ENCODE peak calls at places on chromosomes 1 and 21, in nine cellular contexts. A is transverse colon; N is tibial artery; E is CD8-positive, alpha-beta T cell; J is cardiac muscle cell; V is cardiac fibroblast; G is psoas muscle; X is bronchial epithelial cell; L is stomach. I is an unnamed sample.

GRCh38 chr1:87598429-87598828 is 269.7 kb downstream of the LMO4 start:
- DNase-seq in A (no peak), N (no peak), E (no peak), J (no peak), V (no peak), G (no peak), X (no peak), L (no peak), I (no peak)

GRCh38 chr1:57860333-57860732 is 436.5 kb upstream of the DAB1 start:
- DNase-seq in A (no peak), N (no peak), E (no peak), J (no peak), V (no peak), G (no peak), X (no peak), L (no peak), I (no peak)

GRCh38 chr1:245434285-245434684 is 279.5 kb downstream of the KIF26B start:
- DNase-seq in A (no peak), N (no peak), E (no peak), J (no peak), V (no peak), G (no peak), X (no peak), L (no peak), I (no peak)

GRCh38 chr21:31888936-31889371 is 16.1 kb downstream of the HUNK start:
- DNase-seq in A (no peak), N (no peak), E (no peak), J (no peak), V (no peak), G (no peak), X (peak; percentile 74), L (no peak), I (no peak)

GRCh38 chr1:222634180-222635013 is 16.5 kb downstream of the MIA3 start:
- DNase-seq in A (peak; percentile 67), N (no peak), E (peak; percentile 70), J (peak; percentile 93), V (peak; percentile 94), G (no peak), X (peak; percentile 86), L (peak; percentile 67), I (peak; percentile 89)

GRCh38 chr1:77757616-77758015 is 2.0 kb downstream of the USP33 start:
- DNase-seq in A (no peak), N (no peak), E (no peak), J (peak; percentile 80), V (peak; percentile 78), G (no peak), X (peak; percentile 11), L (no peak), I (no peak)

GRCh38 chr21:45405819-45406762 is 1.1 kb downstream of the COL18A1 start:
- DNase-seq in A (no peak), N (peak; percentile 67), E (no peak), J (no peak), V (no peak), G (peak; percentile 38), X (peak; percentile 54), L (no peak), I (no peak)

GRCh38 chr1:194387531-194387930 is 1201.1 kb upstream of the B3GALT2 start:
- DNase-seq in A (no peak), N (no peak), E (no peak), J (no peak), V (no peak), G (no peak), X (no peak), L (no peak), I (no peak)

GRCh38 chr1:217889401-217889800 is 258.3 kb downstream of the SPATA17 start:
- DNase-seq in A (no peak), N (no peak), E (no peak), J (no peak), V (no peak), G (no peak), X (no peak), L (no peak), I (no peak)

GRCh38 chr1:235015291-235015990 is 113.2 kb downstream of the TOMM20 start:
- DNase-seq in A (no peak), N (peak; percentile 28), E (no peak), J (no peak), V (no peak), G (no peak), X (no peak), L (no peak), I (no peak)

GRCh38 chr1:166184897-166185296 is 18.1 kb upstream of the FAM78B start:
- DNase-seq in A (no peak), N (no peak), E (no peak), J (peak; percentile 21), V (no peak), G (no peak), X (peak; percentile 67), L (no peak), I (no peak)

GRCh38 chr1:63949965-63950364 is 176.1 kb downstream of the ROR1 start:
- DNase-seq in A (no peak), N (peak; percentile 77), E (no peak), J (peak; percentile 63), V (peak; percentile 67), G (peak; percentile 22), X (no peak), L (no peak), I (no peak)

GRCh38 chr21:43189936-43190335 is 21.1 kb downstream of the CRYAA start:
- DNase-seq in A (no peak), N (peak; percentile 38), E (no peak), J (no peak), V (no peak), G (no peak), X (no peak), L (no peak), I (no peak)

GRCh38 chr1:15938628-15939161 is 37.2 kb downstream of the ZBTB17 start:
- DNase-seq in A (no peak), N (no peak), E (no peak), J (no peak), V (no peak), G (no peak), X (no peak), L (peak; percentile 23), I (no peak)

GRCh38 chr1:15940110-15941043 is 35.5 kb downstream of the ZBTB17 start:
- DNase-seq in A (no peak), N (no peak), E (no peak), J (no peak), V (no peak), G (no peak), X (no peak), L (peak; percentile 9), I (no peak)

GRCh38 chr1:15941044-15941840 is 34.7 kb downstream of the ZBTB17 start:
- DNase-seq in A (no peak), N (no peak), E (no peak), J (no peak), V (no peak), G (no peak), X (no peak), L (peak; percentile 23), I (no peak)

GRCh38 chr1:15937706-15938168 is 38.2 kb downstream of the ZBTB17 start:
- DNase-seq in A (no peak), N (no peak), E (no peak), J (no peak), V (peak; percentile 44), G (no peak), X (peak; percentile 21), L (peak; percentile 21), I (no peak)

DNA sequence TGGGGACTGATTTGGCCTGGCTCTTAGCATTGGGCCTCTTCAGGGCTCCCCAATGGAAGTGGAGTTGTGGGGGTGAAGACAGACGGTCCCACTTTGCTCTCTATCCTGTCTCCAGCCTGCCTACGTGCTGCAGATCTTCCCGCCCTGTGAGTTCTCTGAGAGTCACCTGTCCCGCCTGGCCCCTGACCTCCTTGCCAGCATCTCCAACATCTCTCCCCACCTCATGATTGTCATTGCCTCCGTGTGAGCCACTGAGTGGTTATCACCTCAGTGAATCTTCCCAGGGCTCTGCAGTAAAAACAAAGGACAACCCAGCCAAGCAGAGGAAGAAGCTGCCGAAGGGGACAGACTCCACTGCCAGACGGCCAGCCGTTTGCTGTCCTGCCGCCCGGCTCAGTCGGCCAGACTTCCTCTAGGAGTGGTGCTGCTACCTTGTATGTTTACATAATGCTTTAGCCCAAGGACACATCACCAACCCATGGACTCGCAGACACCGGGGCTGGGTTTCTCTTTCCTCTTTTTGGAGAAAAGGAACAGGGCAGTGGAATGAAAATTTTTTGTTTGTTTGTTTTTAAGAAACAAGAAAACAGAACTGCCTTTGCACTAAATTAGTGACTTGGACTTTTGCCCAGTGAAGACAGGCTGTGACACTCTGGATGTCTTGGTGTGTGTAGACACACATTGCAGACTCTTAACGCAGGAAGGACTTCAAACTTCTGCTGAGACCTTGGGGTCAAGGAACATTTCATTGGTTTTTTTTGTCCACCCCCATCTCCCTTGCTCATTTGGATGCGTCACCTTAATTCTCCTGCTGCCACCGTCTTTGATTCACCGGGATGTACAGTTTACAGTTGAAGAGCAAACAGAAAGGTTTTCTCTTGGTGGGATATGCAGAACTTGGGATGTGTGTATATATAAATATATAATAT is 36.5 kb downstream of the ZBTB17 start:
- DNase-seq in A (peak; percentile 48), N (no peak), E (no peak), J (no peak), V (no peak), G (no peak), X (peak; percentile 31), L (peak; percentile 55), I (no peak)
- H3K4me3 ChIP-seq in A (no peak overlapping the region), N (no peak overlapping the region), E (no peak overlapping the region), J (no peak overlapping the region), V (no peak overlapping the region), G (no peak overlapping the region), X (no peak overlapping the region), L (no peak overlapping the region), I (no peak overlapping the region)

GRCh38 chr1:224583774-224584173 is 32.3 kb upstream of the CNIH3 start:
- DNase-seq in A (no peak), N (no peak), E (no peak), J (no peak), V (no peak), G (no peak), X (no peak), L (no peak), I (no peak)
- TF ChIP-seq CTCF in A (no peak), N (no peak), E (no peak), J (no peak), V (no peak), G (no peak), X (no peak), L (no peak), I (no peak)

DNA sequence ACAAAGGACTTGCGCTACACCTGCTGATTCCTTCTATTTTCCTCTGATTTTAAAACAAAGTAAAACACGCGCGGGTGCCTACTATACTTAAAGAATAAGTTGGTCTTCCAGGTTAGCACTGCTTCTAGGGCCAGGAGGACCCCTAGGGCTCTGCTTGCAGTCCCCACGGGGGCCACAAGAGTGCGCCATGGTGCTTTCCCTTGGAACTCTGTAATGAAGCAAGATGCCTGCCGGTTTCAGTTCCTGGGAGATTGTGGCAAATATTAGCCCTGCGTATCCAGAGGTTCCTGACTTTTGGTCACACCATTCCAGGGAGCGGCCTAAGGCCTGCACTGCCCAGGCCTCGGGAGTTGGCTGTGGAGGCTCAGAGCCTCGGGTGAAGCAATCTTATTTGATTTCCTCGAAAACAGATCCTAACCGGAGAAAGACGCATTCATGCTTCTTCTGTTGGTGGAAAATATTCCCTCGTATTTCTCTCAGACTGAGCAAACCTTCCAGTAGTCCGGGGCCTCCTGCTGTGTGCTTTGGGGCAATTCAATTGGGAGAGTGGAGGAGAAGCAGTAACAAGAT is 25.3 kb downstream of the ADAM30 start:
- DNase-seq in A (peak; percentile 76), N (peak; percentile 86), E (peak; percentile 68), J (peak; percentile 86), V (peak; percentile 85), G (peak; percentile 72), X (peak; percentile 59), L (peak; percentile 75), I (no peak)
- H3K4me3 ChIP-seq in A (no peak overlapping the region), N (peak overlapping the region; percentile 19), E (no peak overlapping the region), J (no peak overlapping the region), V (no peak overlapping the region), G (no peak overlapping the region), X (no peak overlapping the region), L (no peak overlapping the region), I (no peak overlapping the region)

GRCh38 chr1:17696417-17697301 is 58.5 kb upstream of the ACTL8 start:
- DNase-seq in A (no peak), N (no peak), E (no peak), J (peak; percentile 89), V (peak; percentile 88), G (no peak), X (peak; percentile 29), L (no peak), I (peak; percentile 36)
- TF ChIP-seq CTCF in A (no peak), N (no peak), E (no peak), J (peak; percentile 75), V (peak; percentile 40), G (no peak), X (peak; percentile 37), L (no peak), I (peak; percentile 53)